ENCODE peak calls at places on chromosomes 4 and X, in seven cellular contexts. C is AG04450; Q is mammary epithelial cell; R is adrenal gland; A is RWPE2; O is CD4-positive, alpha-beta T cell; S is H9. I is an unnamed sample. For H3K27me3, the result is how much of the 10 kb centered on the place peaks cover.

GRCh38 chrX:39859991-39860861 is 237.5 kb downstream of the BCOR start:
- DNase-seq in A (no peak), R (no peak), C (peak), S (peak), O (peak), Q (peak), I (no peak)

GRCh38 chr4:10655968-10656367 is 28.6 kb downstream of the CLNK start:
- DNase-seq in Q (peak), C (peak), A (no peak), R (no peak), O (no peak), S (no peak), I (no peak)

GRCh38 chr4:147829401-147830101 is 97.7 kb downstream of the ARHGAP10 start:
- DNase-seq in C (no peak), A (peak), O (no peak), S (no peak), R (peak), Q (peak), I (peak)

GRCh38 chrX:74853255-74853654 is 72.0 kb downstream of the NEXMIF start:
- DNase-seq in Q (no peak), C (no peak), R (no peak), O (no peak), A (no peak), S (peak), I (no peak)

GRCh38 chrX:3161686-3162085 is 120.4 kb downstream of the ARSF start:
- DNase-seq in A (no peak), Q (no peak), R (no peak), S (no peak), C (no peak), O (no peak), I (no peak)

GRCh38 chr4:142379277-142380051 is 466.6 kb downstream of the INPP4B start:
- DNase-seq in C (peak), Q (peak), R (no peak), A (no peak), S (no peak), O (no peak), I (peak)

GRCh38 chr4:498328-498919 is 532 bp downstream of the ZNF721 start:
- DNase-seq in A (no peak), Q (no peak), O (no peak), R (no peak), C (no peak), S (no peak), I (no peak)

GRCh38 chrX:12614266-12614665 is 176.9 kb upstream of the PRPS2 start:
- DNase-seq in R (no peak), C (no peak), S (no peak), A (no peak), Q (peak), O (no peak), I (no peak)

GRCh38 chr4:173698557-173699262 is 168.7 kb upstream of the HAND2 start:
- DNase-seq in Q (no peak), A (no peak), R (no peak), O (no peak), C (no peak), S (no peak), I (no peak)

GRCh38 chrX:133681897-133682296 is 266.6 kb upstream of the GPC4 start:
- DNase-seq in Q (no peak), R (no peak), S (no peak), C (no peak), A (no peak), O (no peak), I (no peak)

GRCh38 chr4:106691749-106692148 is 323.2 kb upstream of the GIMD1 start:
- DNase-seq in A (no peak), S (no peak), Q (no peak), C (no peak), R (no peak), O (no peak), I (no peak)

GRCh38 chr4:52714597-52715254 is 36.5 kb downstream of the ERVMER34-1 start:
- DNase-seq in R (no peak), A (no peak), O (no peak), S (no peak), C (no peak), Q (no peak), I (no peak)

GRCh38 chr4:182023469-182023868 is 219.7 kb upstream of the TENM3 start:
- DNase-seq in S (no peak), O (no peak), Q (no peak), A (no peak), R (no peak), C (no peak), I (no peak)

GRCh38 chr4:26181616-26182015 is 139.2 kb upstream of the RBPJ start:
- DNase-seq in C (no peak), S (no peak), O (no peak), Q (peak), R (no peak), A (no peak), I (no peak)

GRCh38 chr4:75715105-75715799 is 9.1 kb upstream of the USO1 start:
- DNase-seq in C (no peak), S (no peak), R (no peak), Q (no peak), A (no peak), O (no peak), I (no peak)

GRCh38 chrX:136386821-136387220 is 86.1 kb downstream of the ADGRG4 start:
- DNase-seq in C (no peak), R (no peak), O (no peak), Q (no peak), S (no peak), A (no peak), I (no peak)

GRCh38 chr4:61202638-61203495 is 2.7 kb downstream of the ADGRL3 start:
- DNase-seq in C (no peak), S (peak), Q (peak), R (no peak), A (no peak), O (no peak), I (no peak)

GRCh38 chr4:86592553-86593249 is 1.4 kb upstream of the PTPN13 start:
- DNase-seq in S (no peak), R (no peak), O (no peak), C (no peak), A (no peak), Q (peak), I (no peak)
- H3K27me3 ChIP-seq in S (under half), R (under half), O (half or more), C (under half), A (under half), Q (under half), I (under half)

GRCh38 chr4:145511913-145512522 is 30.4 kb downstream of the SMAD1 start:
- DNase-seq in A (no peak), R (no peak), S (no peak), C (no peak), Q (peak), O (no peak), I (no peak)

GRCh38 chr4:145505945-145506344 is 24.3 kb downstream of the SMAD1 start:
- DNase-seq in Q (no peak), O (no peak), S (no peak), A (no peak), C (no peak), R (no peak), I (no peak)

GRCh38 chr4:145502809-145503208 is 21.2 kb downstream of the SMAD1 start:
- DNase-seq in O (no peak), S (no peak), A (no peak), Q (no peak), C (no peak), R (no peak), I (no peak)

GRCh38 chr4:145503486-145504072 is 21.9 kb downstream of the SMAD1 start:
- DNase-seq in C (no peak), O (no peak), S (no peak), A (no peak), Q (no peak), R (no peak), I (no peak)

DNA sequence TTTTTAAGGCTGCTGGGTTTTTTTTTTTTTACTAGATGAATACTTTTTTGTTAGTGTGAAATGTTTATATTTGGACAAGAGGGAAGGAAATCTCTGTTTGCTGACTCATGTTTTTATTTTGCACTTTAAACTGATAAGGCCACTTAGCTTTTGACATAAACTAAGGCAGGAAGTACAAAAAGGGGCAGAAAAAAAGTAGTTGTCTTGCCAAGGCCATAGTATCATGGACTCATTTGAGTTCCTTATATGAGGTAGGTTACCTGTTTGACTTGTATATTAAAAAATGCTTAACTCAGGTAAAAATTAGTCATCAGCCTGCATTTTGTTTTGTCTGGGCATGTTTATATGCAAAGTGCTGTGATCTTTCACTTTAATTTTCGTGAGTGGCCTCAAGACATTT is 26.0 kb downstream of the SMAD1 start:
- DNase-seq in O (no peak), S (no peak), Q (peak), C (no peak), R (no peak), A (no peak), I (no peak)
- H3K27ac ChIP-seq in O (no peak), S (no peak), Q (peak), C (no peak), R (no peak), A (peak), I (no peak)

DNA sequence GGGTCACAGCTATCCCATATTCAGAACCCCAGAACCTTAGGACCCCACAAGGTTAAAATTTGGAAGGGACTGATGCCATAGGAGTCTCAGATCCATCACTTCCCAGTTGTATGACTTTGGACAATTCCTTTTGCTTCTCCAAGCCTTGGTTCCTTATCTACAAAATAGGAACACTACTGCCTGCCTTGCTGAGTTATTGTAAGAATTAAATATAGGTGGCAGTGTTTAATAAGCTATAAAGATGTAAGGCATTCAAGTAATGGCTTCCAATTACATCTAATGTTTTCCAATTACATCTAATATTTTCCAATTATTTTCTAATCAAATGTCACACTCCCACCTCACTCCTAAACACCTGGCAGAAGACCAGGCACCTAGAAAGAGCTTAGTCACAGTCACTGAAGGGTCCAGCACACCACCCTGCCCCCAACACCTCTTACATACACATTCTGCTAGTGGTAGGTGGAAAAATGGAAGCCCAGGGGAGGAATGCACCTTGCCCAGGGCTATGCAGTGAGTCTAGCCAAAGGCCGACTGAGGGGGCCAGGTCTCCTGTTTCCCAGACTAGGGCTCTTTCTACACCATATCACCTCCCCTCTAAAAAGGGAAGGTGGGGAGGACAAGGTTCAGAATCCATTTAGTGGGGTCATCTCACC is 24.5 kb upstream of the KDM5C start:
- DNase-seq in S (no peak), C (no peak), R (no peak), A (no peak), O (no peak), Q (no peak), I (no peak)
- TF ChIP-seq CTCF in S (no peak), C (no peak), R (no peak), A (peak), O (no peak), Q (no peak), I (no peak)

GRCh38 chrX:131066237-131066636 is 8.1 kb downstream of the ARHGAP36 start:
- DNase-seq in S (no peak), Q (no peak), A (no peak), C (no peak), R (no peak), O (no peak), I (no peak)
- H3K27me3 ChIP-seq in S (under half), Q (under half), A (under half), C (under half), R (half or more), O (half or more), I (under half)

GRCh38 chr4:153440475-153440874 is 25.7 kb upstream of the TMEM131L start:
- DNase-seq in R (no peak), C (no peak), Q (no peak), S (no peak), A (no peak), O (no peak), I (no peak)
- H3K27ac ChIP-seq in R (no peak), C (no peak), Q (no peak), S (no peak), A (no peak), O (no peak), I (no peak)

I was measured in prostate gland.